ENCODE peak calls at places on chromosomes 2 and 18, in nine cellular contexts. One of them, this sample, is unnamed. For H3K4me1, the result is how much of the 10 kb centered on the place peaks cover.

GRCh38 chr2:169348321-169349002 is 13.9 kb downstream of the LRP2 start:
- DNase-seq in neuronal stem cell: no peak
- DNase-seq in pancreas: no peak
- DNase-seq in K562: no peak
- DNase-seq in tibial nerve: no peak
- DNase-seq in trophoblast cell: no peak
- DNase-seq in fibroblast of lung: no peak
- DNase-seq in testis: peak
- DNase-seq in H9: no peak
- DNase-seq in this sample: no peak

GRCh38 chr2:61450144-61450543 is 20.7 kb downstream of the USP34 start:
- DNase-seq in neuronal stem cell: no peak
- DNase-seq in pancreas: no peak
- DNase-seq in K562: no peak
- DNase-seq in tibial nerve: no peak
- DNase-seq in trophoblast cell: no peak
- DNase-seq in fibroblast of lung: peak
- DNase-seq in testis: no peak
- DNase-seq in H9: no peak
- DNase-seq in this sample: no peak

GRCh38 chr18:79609841-79610281 is 69.7 kb upstream of the CTDP1 start:
- DNase-seq in neuronal stem cell: no peak
- DNase-seq in pancreas: peak
- DNase-seq in K562: no peak
- DNase-seq in tibial nerve: no peak
- DNase-seq in trophoblast cell: no peak
- DNase-seq in fibroblast of lung: no peak
- DNase-seq in testis: no peak
- DNase-seq in H9: no peak
- DNase-seq in this sample: no peak

GRCh38 chr2:59025157-59025757 is 784.1 kb upstream of the FANCL start:
- DNase-seq in neuronal stem cell: peak
- DNase-seq in pancreas: peak
- DNase-seq in K562: peak
- DNase-seq in tibial nerve: no peak
- DNase-seq in trophoblast cell: peak
- DNase-seq in fibroblast of lung: peak
- DNase-seq in testis: peak
- DNase-seq in H9: peak
- DNase-seq in this sample: peak

GRCh38 chr18:35277633-35278032 is 12.4 kb downstream of the ZSCAN30 start:
- DNase-seq in neuronal stem cell: no peak
- DNase-seq in pancreas: no peak
- DNase-seq in K562: no peak
- DNase-seq in tibial nerve: no peak
- DNase-seq in trophoblast cell: no peak
- DNase-seq in fibroblast of lung: no peak
- DNase-seq in testis: no peak
- DNase-seq in H9: no peak
- DNase-seq in this sample: no peak

GRCh38 chr18:75089748-75090327 is 119.1 kb downstream of the PTGR3 start:
- DNase-seq in neuronal stem cell: no peak
- DNase-seq in pancreas: no peak
- DNase-seq in K562: no peak
- DNase-seq in tibial nerve: no peak
- DNase-seq in trophoblast cell: no peak
- DNase-seq in fibroblast of lung: no peak
- DNase-seq in testis: peak
- DNase-seq in H9: no peak
- DNase-seq in this sample: no peak

GRCh38 chr2:67215214-67215613 is 181.9 kb upstream of the ETAA1 start:
- DNase-seq in neuronal stem cell: no peak
- DNase-seq in pancreas: peak
- DNase-seq in K562: peak
- DNase-seq in tibial nerve: no peak
- DNase-seq in trophoblast cell: peak
- DNase-seq in fibroblast of lung: peak
- DNase-seq in testis: peak
- DNase-seq in H9: peak
- DNase-seq in this sample: peak

GRCh38 chr2:222485367-222486211 is 61.2 kb downstream of the SGPP2 start:
- DNase-seq in neuronal stem cell: peak
- DNase-seq in pancreas: no peak
- DNase-seq in K562: no peak
- DNase-seq in tibial nerve: no peak
- DNase-seq in trophoblast cell: no peak
- DNase-seq in fibroblast of lung: no peak
- DNase-seq in testis: no peak
- DNase-seq in H9: no peak
- DNase-seq in this sample: no peak

GRCh38 chr2:164257794-164258193 is 363.5 kb downstream of the GRB14 start:
- DNase-seq in neuronal stem cell: no peak
- DNase-seq in pancreas: no peak
- DNase-seq in K562: no peak
- DNase-seq in tibial nerve: no peak
- DNase-seq in trophoblast cell: no peak
- DNase-seq in fibroblast of lung: peak
- DNase-seq in testis: no peak
- DNase-seq in H9: no peak
- DNase-seq in this sample: no peak

GRCh38 chr2:168152902-168153301 is 94.5 kb downstream of the STK39 start:
- DNase-seq in neuronal stem cell: no peak
- DNase-seq in pancreas: no peak
- DNase-seq in K562: no peak
- DNase-seq in tibial nerve: no peak
- DNase-seq in trophoblast cell: no peak
- DNase-seq in fibroblast of lung: no peak
- DNase-seq in testis: no peak
- DNase-seq in H9: no peak
- DNase-seq in this sample: no peak

GRCh38 chr2:219661197-219661954 is 33.9 kb downstream of the SLC4A3 start:
- DNase-seq in neuronal stem cell: no peak
- DNase-seq in pancreas: no peak
- DNase-seq in K562: no peak
- DNase-seq in tibial nerve: no peak
- DNase-seq in trophoblast cell: peak
- DNase-seq in fibroblast of lung: peak
- DNase-seq in testis: no peak
- DNase-seq in H9: no peak
- DNase-seq in this sample: no peak

DNA sequence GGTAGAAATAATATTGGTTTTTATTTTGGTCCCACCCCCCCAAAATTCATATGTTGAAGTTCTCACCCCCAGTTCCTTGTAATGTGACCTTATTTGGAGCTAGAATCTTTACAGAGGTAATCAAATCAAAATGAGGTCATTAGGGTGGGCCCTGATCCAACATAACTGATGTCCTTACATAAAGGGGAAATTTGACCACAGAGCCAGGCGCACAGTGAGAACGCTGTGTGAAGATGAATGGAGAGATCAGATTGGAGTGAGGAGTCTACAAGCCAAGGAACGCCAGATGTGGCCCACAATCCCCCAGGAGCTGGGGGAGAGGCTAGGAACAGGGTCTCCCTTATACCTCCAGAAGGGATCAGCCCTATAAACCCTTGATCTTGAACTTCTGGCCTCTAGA is 31.6 kb upstream of the TRIB2 start:
- DNase-seq in neuronal stem cell: no peak
- DNase-seq in pancreas: no peak
- DNase-seq in K562: no peak
- DNase-seq in tibial nerve: no peak
- DNase-seq in trophoblast cell: no peak
- DNase-seq in fibroblast of lung: peak
- DNase-seq in testis: no peak
- DNase-seq in H9: no peak
- DNase-seq in this sample: no peak
- H3K4me1 ChIP-seq in neuronal stem cell: under half
- H3K4me1 ChIP-seq in pancreas: under half
- H3K4me1 ChIP-seq in K562: under half
- H3K4me1 ChIP-seq in tibial nerve: under half
- H3K4me1 ChIP-seq in trophoblast cell: under half
- H3K4me1 ChIP-seq in fibroblast of lung: under half
- H3K4me1 ChIP-seq in testis: under half
- H3K4me1 ChIP-seq in H9: under half
- H3K4me1 ChIP-seq in this sample: under half

GRCh38 chr2:39407516-39408296 is 29.4 kb downstream of the MAP4K3 start:
- DNase-seq in neuronal stem cell: no peak
- DNase-seq in pancreas: no peak
- DNase-seq in K562: no peak
- DNase-seq in tibial nerve: no peak
- DNase-seq in trophoblast cell: no peak
- DNase-seq in fibroblast of lung: no peak
- DNase-seq in testis: no peak
- DNase-seq in H9: no peak
- DNase-seq in this sample: no peak
- H3K4me1 ChIP-seq in neuronal stem cell: under half
- H3K4me1 ChIP-seq in pancreas: under half
- H3K4me1 ChIP-seq in K562: under half
- H3K4me1 ChIP-seq in tibial nerve: under half
- H3K4me1 ChIP-seq in trophoblast cell: under half
- H3K4me1 ChIP-seq in fibroblast of lung: under half
- H3K4me1 ChIP-seq in testis: under half
- H3K4me1 ChIP-seq in H9: under half
- H3K4me1 ChIP-seq in this sample: under half

GRCh38 chr18:50807199-50807598 is 12.6 kb downstream of the MRO start:
- DNase-seq in neuronal stem cell: no peak
- DNase-seq in pancreas: no peak
- DNase-seq in K562: no peak
- DNase-seq in tibial nerve: no peak
- DNase-seq in trophoblast cell: no peak
- DNase-seq in fibroblast of lung: no peak
- DNase-seq in testis: no peak
- DNase-seq in H9: no peak
- DNase-seq in this sample: no peak

GRCh38 chr18:50805732-50806131 is 14.1 kb downstream of the MRO start:
- DNase-seq in neuronal stem cell: no peak
- DNase-seq in pancreas: no peak
- DNase-seq in K562: no peak
- DNase-seq in tibial nerve: no peak
- DNase-seq in trophoblast cell: peak
- DNase-seq in fibroblast of lung: no peak
- DNase-seq in testis: no peak
- DNase-seq in H9: no peak
- DNase-seq in this sample: no peak

GRCh38 chr18:50806208-50806616 is 13.6 kb downstream of the MRO start:
- DNase-seq in neuronal stem cell: no peak
- DNase-seq in pancreas: no peak
- DNase-seq in K562: peak
- DNase-seq in tibial nerve: no peak
- DNase-seq in trophoblast cell: peak
- DNase-seq in fibroblast of lung: no peak
- DNase-seq in testis: no peak
- DNase-seq in H9: peak
- DNase-seq in this sample: no peak

GRCh38 chr18:50802133-50802532 is 17.7 kb downstream of the MRO start:
- DNase-seq in neuronal stem cell: no peak
- DNase-seq in pancreas: no peak
- DNase-seq in K562: peak
- DNase-seq in tibial nerve: no peak
- DNase-seq in trophoblast cell: no peak
- DNase-seq in fibroblast of lung: no peak
- DNase-seq in testis: no peak
- DNase-seq in H9: no peak
- DNase-seq in this sample: no peak

DNA sequence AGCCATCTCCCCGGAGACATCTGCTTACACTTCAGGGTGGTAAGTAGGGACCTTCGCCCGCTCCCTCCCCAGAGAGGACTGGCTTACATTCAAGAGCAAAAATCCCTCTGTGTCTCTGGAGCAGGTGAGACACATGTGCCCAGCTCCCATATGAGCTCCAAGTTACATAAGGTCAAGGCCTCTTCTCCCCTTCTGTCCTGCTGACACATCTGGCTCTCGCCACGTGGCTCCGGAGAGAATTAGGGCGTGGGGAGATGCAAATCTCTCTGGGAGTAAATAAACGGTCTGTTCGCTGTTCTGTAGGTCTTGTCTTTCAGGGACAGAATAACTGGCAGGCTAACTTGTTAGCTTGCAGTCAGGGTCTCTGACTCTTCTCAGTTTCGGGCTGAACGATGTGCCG is 16.2 kb downstream of the MRO start:
- DNase-seq in neuronal stem cell: no peak
- DNase-seq in pancreas: no peak
- DNase-seq in K562: no peak
- DNase-seq in tibial nerve: no peak
- DNase-seq in trophoblast cell: peak
- DNase-seq in fibroblast of lung: no peak
- DNase-seq in testis: no peak
- DNase-seq in H9: no peak
- DNase-seq in this sample: no peak
- H3K4me1 ChIP-seq in neuronal stem cell: under half
- H3K4me1 ChIP-seq in pancreas: under half
- H3K4me1 ChIP-seq in K562: under half
- H3K4me1 ChIP-seq in tibial nerve: under half
- H3K4me1 ChIP-seq in trophoblast cell: under half
- H3K4me1 ChIP-seq in fibroblast of lung: under half
- H3K4me1 ChIP-seq in testis: under half
- H3K4me1 ChIP-seq in H9: under half
- H3K4me1 ChIP-seq in this sample: under half

DNA sequence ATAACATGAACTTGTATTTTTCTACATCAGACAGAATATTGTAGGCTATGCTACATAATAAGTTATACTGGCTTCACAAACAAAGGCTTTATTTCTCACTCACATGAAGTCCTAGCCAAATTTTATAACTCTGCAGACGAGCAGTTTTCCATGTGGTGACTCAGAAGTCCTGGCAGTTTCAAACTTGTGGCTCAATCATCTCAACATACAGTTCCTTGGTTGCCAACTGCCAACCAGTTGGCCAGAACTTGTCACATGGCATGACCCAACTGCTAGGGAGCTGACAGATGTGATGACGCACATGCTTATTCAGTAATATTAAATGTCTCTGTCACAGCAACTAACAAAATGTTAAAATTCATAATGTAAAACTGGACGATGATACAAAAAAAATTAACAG is 63.8 kb upstream of the ZC3H15 start:
- DNase-seq in neuronal stem cell: no peak
- DNase-seq in pancreas: no peak
- DNase-seq in K562: no peak
- DNase-seq in tibial nerve: no peak
- DNase-seq in trophoblast cell: no peak
- DNase-seq in fibroblast of lung: peak
- DNase-seq in testis: no peak
- DNase-seq in H9: no peak
- DNase-seq in this sample: no peak
- H3K4me1 ChIP-seq in neuronal stem cell: under half
- H3K4me1 ChIP-seq in pancreas: under half
- H3K4me1 ChIP-seq in K562: under half
- H3K4me1 ChIP-seq in tibial nerve: under half
- H3K4me1 ChIP-seq in trophoblast cell: under half
- H3K4me1 ChIP-seq in fibroblast of lung: under half
- H3K4me1 ChIP-seq in testis: under half
- H3K4me1 ChIP-seq in H9: under half
- H3K4me1 ChIP-seq in this sample: under half

This sample was measured in iPS DF 6.9.